ENCODE peak calls at places on chromosomes 4 and X, in four cellular contexts. H is transverse colon, J is AG09309, P is mammary epithelial cell. L is an unnamed sample.

GRCh38 chr4:156751486-156751885 is 220.1 kb downstream of the PDGFC start:
- DNase-seq in P (peak), J (peak), H (no peak), L (no peak)

GRCh38 chr4:155411546-155411945 is 34.8 kb upstream of the MAP9 start:
- DNase-seq in J (no peak), H (no peak), P (no peak), L (no peak)

GRCh38 chrX:130426531-130426930 is 24.7 kb downstream of the RBMX2 start:
- DNase-seq in P (no peak), H (no peak), J (no peak), L (no peak)

GRCh38 chrX:128781506-128781905 is 729.3 kb upstream of the ACTRT1 start:
- DNase-seq in H (peak), J (no peak), P (no peak), L (no peak)

GRCh38 chr4:242121-242848 is 63.0 kb downstream of the ZNF732 start:
- DNase-seq in H (peak), P (peak), J (peak), L (peak)

GRCh38 chr4:149884046-149884445 is 68.4 kb upstream of the IQCM start:
- DNase-seq in H (peak), P (no peak), J (peak), L (no peak)

GRCh38 chrX:38860106-38861013 is 59.1 kb downstream of the MID1IP1 start:
- DNase-seq in J (no peak), P (no peak), H (no peak), L (no peak)

GRCh38 chrX:21639775-21640174 is 18.4 kb downstream of the KLHL34 start:
- DNase-seq in P (no peak), H (no peak), J (no peak), L (no peak)

GRCh38 chrX:119948381-119948780 is 4.8 kb upstream of the NKAP start:
- DNase-seq in J (no peak), P (no peak), H (no peak), L (no peak)

GRCh38 chrX:114272096-114272686 is 311.7 kb upstream of the HTR2C start:
- DNase-seq in P (no peak), J (no peak), H (no peak), L (no peak)

GRCh38 chr4:180923476-180923875 is 1319.7 kb upstream of the TENM3 start:
- DNase-seq in P (peak), H (no peak), J (peak), L (no peak)

GRCh38 chr4:169941141-169941540 is 85.1 kb downstream of the MFAP3L start:
- DNase-seq in J (no peak), P (no peak), H (no peak), L (no peak)

DNA sequence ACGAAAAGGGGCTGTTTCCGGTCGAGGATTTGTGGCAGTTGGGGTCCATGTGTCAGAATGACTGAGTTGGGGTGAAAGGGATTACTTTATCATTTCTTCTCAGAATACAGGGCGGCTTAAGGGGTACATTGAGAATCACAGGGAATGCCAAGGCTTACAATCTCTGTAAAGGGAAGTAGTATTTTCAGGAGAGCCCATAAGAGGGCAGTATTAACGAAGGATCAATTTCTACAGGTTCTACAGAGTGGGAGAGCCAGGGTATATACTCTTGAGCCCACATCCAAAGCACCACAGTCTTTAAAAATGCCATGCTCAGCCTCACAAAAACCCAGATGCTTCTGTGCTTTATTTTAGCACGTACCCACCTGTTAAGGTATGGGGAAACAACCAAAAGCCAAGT is 67.7 kb upstream of the ZXDA start:
- DNase-seq in J (no peak), H (no peak), P (no peak), L (no peak)
- TF ChIP-seq CTCF in J (no peak), H (no peak), P (no peak), L (no peak)

DNA sequence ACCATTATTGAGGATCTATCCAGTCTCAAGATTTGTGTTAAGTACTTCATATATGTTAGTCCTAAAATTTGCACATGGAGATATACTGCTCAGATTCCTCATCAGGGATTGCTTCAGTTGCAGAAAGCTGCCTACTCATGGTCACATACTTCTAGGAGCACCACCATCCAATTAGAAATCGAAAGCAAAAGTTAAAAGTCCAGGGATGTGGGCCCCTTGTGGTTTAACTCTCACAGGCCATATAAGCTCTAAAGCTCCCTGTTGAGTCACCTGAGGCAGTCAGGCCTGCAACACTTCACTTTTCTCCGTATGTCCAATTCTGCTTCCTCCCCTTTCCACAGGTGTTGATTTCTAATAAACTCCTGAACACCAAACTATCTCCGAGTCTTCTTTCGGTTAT is 84.2 kb downstream of the CNOT6L start:
- DNase-seq in H (peak), J (peak), P (peak), L (peak)
- H3K4me3 ChIP-seq in H (no peak), J (no peak), P (no peak), L (no peak)

GRCh38 chr4:72567821-72568620 is 1.0 kb downstream of the ADAMTS3 start:
- DNase-seq in J (peak), P (peak), H (peak), L (peak)
- TF ChIP-seq CTCF in J (peak), P (peak), H (no peak), L (peak)

GRCh38 chrX:20116087-20116574 is 576 bp downstream of the MAP7D2 start:
- DNase-seq in J (no peak), P (no peak), H (no peak), L (no peak)

GRCh38 chrX:20116575-20117240 is at the start of gene MAP7D2:
- DNase-seq in J (no peak), H (no peak), P (no peak), L (no peak)

DNA sequence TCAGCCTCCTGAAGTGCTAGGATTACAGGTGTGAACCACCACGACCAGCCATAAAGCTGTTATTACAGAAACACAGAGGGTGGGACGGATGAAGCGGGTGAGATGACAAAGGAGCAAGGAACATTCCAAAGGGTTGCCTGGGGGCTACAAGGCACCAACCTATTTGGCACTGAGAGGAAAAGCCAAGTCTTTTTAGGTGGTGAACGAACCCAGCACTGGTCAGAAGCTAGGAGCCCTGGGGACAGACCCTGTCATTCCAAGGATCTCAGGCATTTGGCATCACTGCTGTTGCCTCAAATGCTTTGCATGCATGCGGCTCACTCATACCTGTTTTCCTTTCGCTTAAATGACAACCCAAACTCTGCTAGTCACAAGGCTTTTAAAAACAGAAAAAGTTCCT is 4.7 kb downstream of the MAP7D2 start:
- DNase-seq in P (no peak), J (no peak), H (no peak), L (no peak)
- H3K4me3 ChIP-seq in P (no peak), J (no peak), H (no peak), L (no peak)

GRCh38 chr4:183558873-183559272 is 54.0 kb downstream of the ING2 start:
- DNase-seq in H (no peak), P (no peak), J (no peak), L (no peak)

GRCh38 chr4:183561905-183562304 is 57.0 kb downstream of the ING2 start:
- DNase-seq in P (no peak), H (no peak), J (no peak), L (no peak)

DNA sequence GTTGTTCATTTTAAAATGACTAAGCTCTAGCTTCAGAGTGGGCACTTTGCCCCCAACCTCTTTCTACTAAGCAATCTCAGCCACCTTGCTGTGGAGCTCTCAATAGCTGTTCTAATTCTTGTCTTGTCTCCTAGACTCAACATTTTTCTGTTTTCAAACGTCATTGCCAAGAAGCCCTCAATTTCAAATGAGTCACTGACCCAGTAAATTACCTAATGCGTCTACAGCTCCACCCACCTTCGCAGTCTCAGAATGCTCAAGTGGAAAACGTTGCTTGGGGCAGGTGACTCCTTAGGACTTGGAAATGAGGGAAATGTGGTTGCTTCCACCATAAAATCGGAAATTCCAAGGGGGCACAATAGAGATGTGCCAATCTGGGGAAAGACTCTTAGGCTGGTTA is 59.0 kb downstream of the ING2 start:
- DNase-seq in P (peak), H (no peak), J (peak), L (no peak)
- TF ChIP-seq CTCF in P (no peak), H (no peak), J (no peak), L (no peak)

GRCh38 chr4:68950033-68950432 is 1.6 kb downstream of the UGT2A3 start:
- DNase-seq in J (no peak), P (no peak), H (no peak), L (no peak)
- H3K4me3 ChIP-seq in J (no peak), P (no peak), H (peak), L (no peak)

L was measured in astrocyte of the cerebellum.